ENCODE peak calls at places on chromosomes 6 and 20, in six cellular contexts. M is BJ, B is hepatocyte, Z is epithelial cell of esophagus, V is fibroblast of pulmonary artery, F is cardiac muscle cell. H is an unnamed sample.

GRCh38 chr6:51644426-51644825 is 443.0 kb downstream of the PKHD1 start:
- DNase-seq in B (no peak), Z (peak), M (no peak), V (no peak), F (no peak), H (no peak)

GRCh38 chr6:878179-878578 is 185.2 kb upstream of the EXOC2 start:
- DNase-seq in F (no peak), Z (no peak), M (no peak), V (no peak), B (no peak), H (no peak)

GRCh38 chr6:93176070-93176469 is 243.3 kb downstream of the EPHA7 start:
- DNase-seq in V (no peak), B (no peak), F (no peak), Z (no peak), M (no peak), H (no peak)

GRCh38 chr6:23890543-23891227 is 235.3 kb upstream of the NRSN1 start:
- DNase-seq in F (peak), Z (peak), B (no peak), V (no peak), M (no peak), H (no peak)

GRCh38 chr6:161198176-161198575 is 75.7 kb downstream of the AGPAT4 start:
- DNase-seq in F (peak), M (no peak), B (no peak), V (peak), Z (peak), H (peak)

GRCh38 chr6:37862992-37863391 is 43.5 kb downstream of the ZFAND3 start:
- DNase-seq in Z (peak), M (peak), B (no peak), F (peak), V (peak), H (peak)

GRCh38 chr6:43699564-43700186 is 12.1 kb upstream of the MRPS18A start:
- DNase-seq in V (peak), F (peak), Z (peak), B (peak), M (no peak), H (no peak)

GRCh38 chr20:48538058-48538825 is 289.6 kb downstream of the PREX1 start:
- DNase-seq in F (peak), B (peak), Z (peak), M (peak), V (peak), H (peak)

GRCh38 chr6:56693246-56693607 is 50.5 kb upstream of the DST start:
- DNase-seq in B (peak), M (peak), Z (peak), V (peak), F (peak), H (peak)

DNA sequence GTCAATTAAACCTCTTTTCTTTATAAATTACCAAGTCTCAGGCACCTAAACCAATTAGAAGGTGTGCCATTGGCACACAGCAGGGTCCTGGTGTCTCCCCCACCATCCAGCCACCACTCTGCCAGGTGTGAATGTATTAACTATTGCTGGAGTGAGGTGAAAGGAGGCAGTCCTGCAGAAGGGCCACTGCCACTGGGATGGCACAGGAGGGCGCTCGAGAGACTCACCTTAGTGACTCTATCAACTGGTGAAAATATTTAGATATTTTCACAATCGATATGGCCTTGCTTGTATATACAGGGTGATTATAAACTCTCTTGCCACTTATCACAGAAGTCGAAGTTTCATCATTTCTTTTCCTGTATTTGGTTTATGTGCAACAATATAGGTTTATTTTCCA is 145.6 kb upstream of the ESR1 start:
- DNase-seq in V (no peak), B (no peak), M (no peak), Z (no peak), F (no peak), H (no peak)
- TF ChIP-seq CTCF in V (peak), B (no peak), M (peak), Z (no peak), F (peak), H (peak)

GRCh38 chr6:144347933-144348332 is 62.8 kb downstream of the UTRN start:
- DNase-seq in Z (no peak), F (no peak), V (no peak), B (no peak), M (no peak), H (no peak)
- H3K4me3 ChIP-seq in Z (no peak), F (no peak), V (no peak), B (no peak), M (no peak), H (no peak)

GRCh38 chr6:105111093-105111492 is 68.7 kb downstream of the POPDC3 start:
- DNase-seq in Z (no peak), M (no peak), F (no peak), V (no peak), B (no peak), H (no peak)

GRCh38 chr6:105109955-105110650 is 69.7 kb downstream of the POPDC3 start:
- DNase-seq in B (no peak), F (no peak), Z (no peak), V (no peak), M (no peak), H (no peak)

GRCh38 chr6:105113422-105113821 is 66.4 kb downstream of the POPDC3 start:
- DNase-seq in M (no peak), B (no peak), Z (no peak), F (no peak), V (no peak), H (no peak)

GRCh38 chr6:105111871-105112270 is 67.9 kb downstream of the POPDC3 start:
- DNase-seq in Z (no peak), M (no peak), V (no peak), B (no peak), F (no peak), H (no peak)

GRCh38 chr6:105112577-105112976 is 67.2 kb downstream of the POPDC3 start:
- DNase-seq in B (no peak), V (peak), M (no peak), F (peak), Z (peak), H (no peak)
- TF ChIP-seq CTCF in B (no peak), V (no peak), M (no peak), F (no peak), Z (peak), H (no peak)

GRCh38 chr20:64045346-64046011 is 4.0 kb downstream of the SOX18 start:
- DNase-seq in V (no peak), Z (no peak), B (no peak), F (no peak), M (no peak), H (no peak)
- H3K4me3 ChIP-seq in V (no peak), Z (no peak), B (no peak), F (no peak), M (no peak), H (no peak)

GRCh38 chr20:49906615-49907154 is 8.6 kb downstream of the SPATA2 start:
- DNase-seq in Z (no peak), M (no peak), V (no peak), B (no peak), F (no peak), H (no peak)

GRCh38 chr20:49908258-49908565 is 7.1 kb downstream of the SPATA2 start:
- DNase-seq in V (no peak), B (no peak), M (no peak), F (no peak), Z (no peak), H (no peak)

GRCh38 chr20:49907405-49908257 is 7.7 kb downstream of the SPATA2 start:
- DNase-seq in F (no peak), Z (no peak), V (no peak), M (no peak), B (no peak), H (no peak)

GRCh38 chr20:49910340-49910706 is 5.0 kb downstream of the SPATA2 start:
- DNase-seq in V (no peak), M (no peak), Z (no peak), F (no peak), B (no peak), H (no peak)

DNA sequence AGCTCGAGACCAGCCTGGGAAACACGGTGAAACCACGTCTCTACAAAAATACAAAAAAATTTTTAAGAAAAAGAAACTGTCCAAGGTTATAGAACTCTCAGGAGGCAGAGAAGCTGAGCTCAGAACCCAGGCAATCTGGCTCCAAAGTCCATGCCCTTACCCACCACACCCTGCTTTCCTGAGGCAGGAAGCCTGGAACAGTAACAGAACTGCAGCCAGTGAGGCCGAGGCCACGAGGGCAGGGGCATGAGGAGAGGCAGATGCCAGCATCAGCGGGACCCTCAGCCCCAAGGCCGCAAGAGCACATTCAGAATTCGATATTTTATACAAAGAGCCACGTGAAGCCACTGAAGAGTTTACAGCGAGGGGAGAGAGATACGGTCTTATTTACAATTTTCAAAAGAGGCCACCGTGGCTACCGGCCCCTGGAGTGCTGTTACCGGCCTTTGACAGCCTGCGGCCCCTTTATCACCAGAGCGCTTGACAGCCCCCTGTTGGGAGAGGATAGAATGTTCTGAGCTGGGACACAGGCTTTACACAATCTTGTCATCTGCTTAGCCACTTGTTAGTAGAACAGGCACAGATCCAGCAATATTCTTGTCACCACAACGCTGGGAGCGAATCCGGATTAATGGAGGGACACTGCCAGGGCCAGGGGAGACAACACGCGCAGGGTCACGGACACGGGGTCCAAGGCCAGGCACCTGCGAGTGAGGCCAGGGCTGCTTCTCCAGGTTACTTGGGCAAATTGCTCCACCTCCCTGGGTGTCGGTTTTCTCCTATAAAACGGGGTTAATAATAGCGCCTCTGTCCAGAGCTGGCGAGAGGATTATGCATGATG is 5.6 kb downstream of the SPATA2 start:
- DNase-seq in M (no peak), B (peak), Z (no peak), V (no peak), F (no peak), H (no peak)
- TF ChIP-seq CTCF in M (no peak), B (peak), Z (no peak), V (peak), F (peak), H (peak)

H was measured in AG09309.